ENCODE peak calls at places on chromosomes 1 and 21, in six cellular contexts. One of them, this sample, is unnamed.

GRCh38 chr1:225694151-225694603 is 41.3 kb upstream of the ENAH start:
- DNase-seq in H9: no peak
- DNase-seq in IMR-90: peak
- DNase-seq in GM13976: no peak
- DNase-seq in GM06990: no peak
- DNase-seq in neural crest cell: no peak
- DNase-seq in this sample: no peak

GRCh38 chr1:20184997-20185833 is 681 bp upstream of the UBXN10 start:
- DNase-seq in GM06990: no peak
- DNase-seq in IMR-90: no peak
- DNase-seq in H9: no peak
- DNase-seq in neural crest cell: no peak
- DNase-seq in GM13976: peak
- DNase-seq in this sample: no peak

GRCh38 chr1:27522148-27522859 is 32.3 kb upstream of the WASF2 start:
- DNase-seq in GM06990: no peak
- DNase-seq in IMR-90: no peak
- DNase-seq in H9: no peak
- DNase-seq in GM13976: no peak
- DNase-seq in neural crest cell: no peak
- DNase-seq in this sample: no peak

GRCh38 chr21:38349111-38349746 is 92.4 kb downstream of the KCNJ15 start:
- DNase-seq in GM13976: no peak
- DNase-seq in neural crest cell: no peak
- DNase-seq in GM06990: no peak
- DNase-seq in H9: no peak
- DNase-seq in IMR-90: peak
- DNase-seq in this sample: no peak

GRCh38 chr1:221712776-221713431 is 29.0 kb downstream of the DUSP10 start:
- DNase-seq in IMR-90: no peak
- DNase-seq in GM13976: peak
- DNase-seq in GM06990: peak
- DNase-seq in neural crest cell: no peak
- DNase-seq in H9: no peak
- DNase-seq in this sample: no peak

GRCh38 chr1:147479864-147480564 is 61.3 kb upstream of the BCL9 start:
- DNase-seq in GM13976: no peak
- DNase-seq in H9: no peak
- DNase-seq in neural crest cell: no peak
- DNase-seq in GM06990: no peak
- DNase-seq in IMR-90: no peak
- DNase-seq in this sample: no peak

GRCh38 chr1:56453016-56453721 is 126.2 kb downstream of the PLPP3 start:
- DNase-seq in neural crest cell: no peak
- DNase-seq in GM06990: no peak
- DNase-seq in H9: peak
- DNase-seq in IMR-90: no peak
- DNase-seq in GM13976: no peak
- DNase-seq in this sample: no peak

GRCh38 chr1:8495928-8496401 is 178.1 kb downstream of the SLC45A1 start:
- DNase-seq in neural crest cell: no peak
- DNase-seq in GM13976: no peak
- DNase-seq in GM06990: no peak
- DNase-seq in IMR-90: peak
- DNase-seq in H9: no peak
- DNase-seq in this sample: no peak

GRCh38 chr1:212699104-212699838 is 369 bp downstream of the BATF3 start:
- DNase-seq in GM06990: peak
- DNase-seq in H9: peak
- DNase-seq in GM13976: peak
- DNase-seq in neural crest cell: peak
- DNase-seq in IMR-90: peak
- DNase-seq in this sample: no peak

GRCh38 chr1:201850053-201850397 is 21.1 kb downstream of the IPO9 start:
- DNase-seq in GM13976: no peak
- DNase-seq in H9: no peak
- DNase-seq in GM06990: no peak
- DNase-seq in neural crest cell: no peak
- DNase-seq in IMR-90: peak
- DNase-seq in this sample: no peak

GRCh38 chr1:217425528-217425927 is 205.4 kb downstream of the GPATCH2 start:
- DNase-seq in GM13976: no peak
- DNase-seq in neural crest cell: no peak
- DNase-seq in GM06990: no peak
- DNase-seq in H9: no peak
- DNase-seq in IMR-90: no peak
- DNase-seq in this sample: no peak

GRCh38 chr21:32096411-32096810 is 182.4 kb downstream of the MIS18A start:
- DNase-seq in H9: peak
- DNase-seq in IMR-90: no peak
- DNase-seq in GM13976: peak
- DNase-seq in GM06990: no peak
- DNase-seq in neural crest cell: peak
- DNase-seq in this sample: no peak

GRCh38 chr1:199700551-199700950 is 327.0 kb upstream of the NR5A2 start:
- DNase-seq in neural crest cell: no peak
- DNase-seq in H9: no peak
- DNase-seq in GM06990: no peak
- DNase-seq in GM13976: no peak
- DNase-seq in IMR-90: no peak
- DNase-seq in this sample: no peak

GRCh38 chr1:220527279-220528048 is 472 bp upstream of the MARK1 start:
- DNase-seq in H9: peak
- DNase-seq in GM13976: peak
- DNase-seq in GM06990: peak
- DNase-seq in neural crest cell: no peak
- DNase-seq in IMR-90: no peak
- DNase-seq in this sample: no peak

GRCh38 chr1:191709215-191709614 is 449.0 kb upstream of the RGS18 start:
- DNase-seq in IMR-90: no peak
- DNase-seq in H9: no peak
- DNase-seq in GM06990: no peak
- DNase-seq in GM13976: no peak
- DNase-seq in neural crest cell: no peak
- DNase-seq in this sample: no peak

GRCh38 chr1:4960782-4961475 is 306.5 kb downstream of the AJAP1 start:
- DNase-seq in H9: peak
- DNase-seq in neural crest cell: no peak
- DNase-seq in GM13976: no peak
- DNase-seq in GM06990: no peak
- DNase-seq in IMR-90: no peak
- DNase-seq in this sample: no peak

GRCh38 chr1:46188295-46189030 is 9.8 kb downstream of the POMGNT1 start:
- DNase-seq in GM06990: no peak
- DNase-seq in IMR-90: no peak
- DNase-seq in GM13976: no peak
- DNase-seq in neural crest cell: no peak
- DNase-seq in H9: no peak
- DNase-seq in this sample: no peak

GRCh38 chr1:165942062-165942461 is 114.6 kb downstream of the UCK2 start:
- DNase-seq in GM13976: no peak
- DNase-seq in H9: no peak
- DNase-seq in GM06990: no peak
- DNase-seq in neural crest cell: no peak
- DNase-seq in IMR-90: no peak
- DNase-seq in this sample: no peak

GRCh38 chr1:242435200-242435599 is 89.3 kb downstream of the PLD5 start:
- DNase-seq in neural crest cell: no peak
- DNase-seq in GM06990: no peak
- DNase-seq in GM13976: no peak
- DNase-seq in H9: no peak
- DNase-seq in IMR-90: no peak
- DNase-seq in this sample: no peak

GRCh38 chr1:6504887-6505286 is 13.4 kb upstream of the PLEKHG5 start:
- DNase-seq in H9: no peak
- DNase-seq in GM06990: no peak
- DNase-seq in neural crest cell: no peak
- DNase-seq in GM13976: no peak
- DNase-seq in IMR-90: no peak
- DNase-seq in this sample: no peak

GRCh38 chr1:41359211-41360073 is 1.8 kb upstream of the FOXO6 start:
- DNase-seq in neural crest cell: no peak
- DNase-seq in GM06990: no peak
- DNase-seq in H9: no peak
- DNase-seq in IMR-90: no peak
- DNase-seq in GM13976: peak
- DNase-seq in this sample: no peak

GRCh38 chr1:26368006-26368405 is 4.5 kb downstream of the ZNF683 start:
- DNase-seq in GM13976: no peak
- DNase-seq in neural crest cell: no peak
- DNase-seq in IMR-90: no peak
- DNase-seq in GM06990: no peak
- DNase-seq in H9: no peak
- DNase-seq in this sample: no peak
- TF ChIP-seq CTCF in GM13976: no peak
- TF ChIP-seq CTCF in neural crest cell: no peak
- TF ChIP-seq CTCF in IMR-90: no peak
- TF ChIP-seq CTCF in GM06990: no peak
- TF ChIP-seq CTCF in H9: no peak
- TF ChIP-seq CTCF in this sample: no peak

DNA sequence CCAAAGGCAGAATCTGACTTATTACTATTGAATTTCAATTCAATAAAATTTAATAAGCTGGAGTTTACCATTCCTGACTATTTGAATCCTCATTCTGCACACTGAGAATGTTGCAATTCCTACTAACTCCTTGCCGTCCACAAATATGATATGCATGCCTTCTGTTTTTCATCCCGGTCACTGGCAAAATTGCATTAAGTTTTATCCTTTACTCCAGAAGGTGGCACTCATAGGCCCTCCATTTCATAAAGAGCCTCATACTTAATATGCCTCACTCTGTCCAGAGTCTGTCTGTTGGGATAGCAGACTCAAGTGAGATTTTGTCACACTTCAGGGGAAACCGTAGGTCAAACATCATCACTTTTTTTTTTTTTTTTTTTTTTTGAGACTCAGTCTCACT is 27.4 kb downstream of the F11R start:
- DNase-seq in GM13976: no peak
- DNase-seq in H9: no peak
- DNase-seq in IMR-90: peak
- DNase-seq in GM06990: no peak
- DNase-seq in neural crest cell: no peak
- DNase-seq in this sample: no peak
- TF ChIP-seq CTCF in GM13976: peak
- TF ChIP-seq CTCF in H9: no peak
- TF ChIP-seq CTCF in IMR-90: peak
- TF ChIP-seq CTCF in GM06990: peak
- TF ChIP-seq CTCF in neural crest cell: peak
- TF ChIP-seq CTCF in this sample: peak

GRCh38 chr1:109931189-109931672 is 20.6 kb downstream of the CSF1 start:
- DNase-seq in GM13976: no peak
- DNase-seq in neural crest cell: peak
- DNase-seq in H9: peak
- DNase-seq in GM06990: no peak
- DNase-seq in IMR-90: peak
- DNase-seq in this sample: no peak

GRCh38 chr1:109929170-109929569 is 18.5 kb downstream of the CSF1 start:
- DNase-seq in GM13976: no peak
- DNase-seq in GM06990: no peak
- DNase-seq in neural crest cell: no peak
- DNase-seq in IMR-90: no peak
- DNase-seq in H9: peak
- DNase-seq in this sample: no peak

GRCh38 chr1:109929588-109930251 is 19.1 kb downstream of the CSF1 start:
- DNase-seq in GM06990: no peak
- DNase-seq in H9: peak
- DNase-seq in IMR-90: no peak
- DNase-seq in neural crest cell: no peak
- DNase-seq in GM13976: no peak
- DNase-seq in this sample: no peak

GRCh38 chr1:109928591-109929111 is 18.0 kb downstream of the CSF1 start:
- DNase-seq in IMR-90: peak
- DNase-seq in GM06990: no peak
- DNase-seq in GM13976: no peak
- DNase-seq in neural crest cell: no peak
- DNase-seq in H9: no peak
- DNase-seq in this sample: no peak

DNA sequence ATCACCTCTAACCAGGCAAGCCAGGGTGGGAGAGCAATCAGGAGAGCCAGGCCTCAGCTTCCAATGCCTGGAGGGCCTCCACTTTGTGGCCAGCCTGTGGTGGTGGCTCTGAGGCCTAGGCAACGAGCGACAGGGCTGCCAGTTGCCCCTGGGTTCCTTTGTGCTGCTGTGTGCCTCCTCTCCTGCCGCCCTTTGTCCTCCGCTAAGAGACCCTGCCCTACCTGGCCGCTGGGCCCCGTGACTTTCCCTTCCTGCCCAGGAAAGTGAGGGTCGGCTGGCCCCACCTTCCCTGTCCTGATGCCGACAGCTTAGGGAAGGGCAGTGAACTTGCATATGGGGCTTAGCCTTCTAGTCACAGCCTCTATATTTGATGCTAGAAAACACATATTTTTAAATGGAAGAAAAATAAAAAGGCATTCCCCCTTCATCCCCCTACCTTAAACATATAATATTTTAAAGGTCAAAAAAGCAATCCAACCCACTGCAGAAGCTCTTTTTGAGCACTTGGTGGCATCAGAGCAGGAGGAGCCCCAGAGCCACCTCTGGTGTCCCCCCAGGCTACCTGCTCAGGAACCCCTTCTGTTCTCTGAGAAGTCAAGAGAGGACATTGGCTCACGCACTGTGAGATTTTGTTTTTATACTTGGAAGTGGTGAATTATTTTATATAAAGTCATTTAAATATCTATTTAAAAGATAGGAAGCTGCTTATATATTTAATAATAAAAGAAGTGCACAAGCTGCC is 19.8 kb downstream of the CSF1 start:
- DNase-seq in neural crest cell: no peak
- DNase-seq in H9: peak
- DNase-seq in GM13976: no peak
- DNase-seq in IMR-90: no peak
- DNase-seq in GM06990: no peak
- DNase-seq in this sample: no peak
- TF ChIP-seq CTCF in neural crest cell: no peak
- TF ChIP-seq CTCF in H9: no peak
- TF ChIP-seq CTCF in GM13976: no peak
- TF ChIP-seq CTCF in IMR-90: no peak
- TF ChIP-seq CTCF in GM06990: no peak
- TF ChIP-seq CTCF in this sample: no peak

DNA sequence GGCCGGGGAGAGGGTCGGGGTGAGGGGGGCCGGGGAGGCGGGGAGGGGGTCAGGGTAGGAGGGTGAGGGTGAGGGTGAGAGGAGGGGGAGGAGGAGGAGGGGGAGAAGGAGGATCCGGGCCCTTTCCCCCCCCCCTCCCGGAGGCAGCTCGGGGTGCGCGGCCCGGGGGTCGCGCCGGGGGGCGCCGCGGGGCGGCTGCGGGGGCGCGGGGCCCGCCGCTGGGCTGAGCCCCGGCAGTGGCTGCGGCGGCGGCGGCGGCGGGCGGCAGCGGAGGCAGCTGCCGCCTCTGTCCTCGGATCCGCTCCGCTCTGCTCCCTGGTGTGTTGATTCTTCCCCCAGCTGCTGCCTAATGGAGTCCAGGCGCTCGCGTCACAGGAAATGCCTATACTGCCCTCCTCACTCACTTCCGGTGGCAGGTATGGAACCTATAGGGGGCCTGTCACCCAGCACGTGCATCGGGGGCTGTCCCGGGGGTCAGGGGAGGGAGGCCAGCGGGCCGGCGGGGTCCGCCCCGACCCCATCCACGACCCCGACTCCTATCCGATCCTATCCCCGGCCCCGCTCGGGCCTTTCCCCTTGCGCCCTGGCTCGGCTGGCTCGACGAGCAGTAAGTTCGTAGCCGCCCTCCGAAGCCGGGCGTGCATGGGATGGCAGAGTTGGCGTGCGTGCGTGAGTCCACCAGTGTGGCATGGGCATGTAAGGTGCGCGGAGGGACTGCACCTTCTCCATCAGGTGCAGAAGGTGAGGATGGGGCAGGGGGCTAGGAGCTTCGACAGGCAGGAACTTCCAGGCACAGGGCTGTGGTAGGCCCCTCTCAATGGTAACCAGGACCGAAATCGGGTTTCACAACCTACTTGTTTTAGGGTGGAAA is at the start of gene WDR26:
- DNase-seq in IMR-90: peak
- DNase-seq in neural crest cell: peak
- DNase-seq in GM13976: peak
- DNase-seq in H9: peak
- DNase-seq in GM06990: peak
- DNase-seq in this sample: peak
- TF ChIP-seq CTCF in IMR-90: peak
- TF ChIP-seq CTCF in neural crest cell: peak
- TF ChIP-seq CTCF in GM13976: no peak
- TF ChIP-seq CTCF in H9: no peak
- TF ChIP-seq CTCF in GM06990: peak
- TF ChIP-seq CTCF in this sample: no peak

This sample was measured in CD14-positive monocyte.